ENCODE peak calls at places on chromosomes 13 and 19, in seven cellular contexts. R is tibial nerve, M is IMR-90, T is right atrium auricular region, L is fibroblast of mammary gland, U is BJ, V is cardiac fibroblast. G is an unnamed sample.

GRCh38 chr19:13839938-13840750 is 36.8 kb upstream of the NANOS3 start:
- DNase-seq in L (peak; percentile 50), V (peak; percentile 54), T (no peak), R (peak; percentile 37), U (no peak), M (peak; percentile 51), G (no peak)

GRCh38 chr13:26629260-26629659 is 71.8 kb downstream of the WASF3 start:
- DNase-seq in R (no peak), U (no peak), L (peak; percentile 24), V (no peak), M (no peak), T (no peak), G (no peak)

GRCh38 chr13:74280093-74280794 is 146.0 kb upstream of the KLF12 start:
- DNase-seq in V (no peak), M (no peak), U (no peak), R (no peak), T (no peak), L (no peak), G (no peak)

GRCh38 chr13:110047511-110047910 is 259.4 kb downstream of the COL4A1 start:
- DNase-seq in U (no peak), L (peak; percentile 94), R (no peak), T (peak; percentile 88), V (peak; percentile 98), M (peak; percentile 91), G (peak; percentile 86)

GRCh38 chr13:82305588-82305987 is 1576.7 kb downstream of the SLITRK1 start:
- DNase-seq in U (no peak), V (no peak), T (no peak), L (no peak), M (no peak), R (no peak), G (no peak)

GRCh38 chr19:46426035-46426505 is 2.7 kb downstream of the PNMA8C start:
- DNase-seq in M (no peak), U (no peak), V (no peak), L (peak; percentile 54), T (no peak), R (no peak), G (no peak)

GRCh38 chr19:10270616-10271394 is at the start of gene ICAM1:
- DNase-seq in V (peak; percentile 94), U (no peak), M (peak; percentile 66), R (peak; percentile 69), L (peak; percentile 35), T (peak; percentile 88), G (peak; percentile 75)

GRCh38 chr19:17579523-17580244 is 24.2 kb downstream of the COLGALT1 start:
- DNase-seq in M (peak; percentile 26), L (peak; percentile 72), R (peak; percentile 57), U (no peak), T (no peak), V (peak; percentile 70), G (peak; percentile 57)

GRCh38 chr13:37475966-37476365 is 122.6 kb downstream of the POSTN start:
- DNase-seq in M (peak; percentile 87), T (no peak), U (no peak), R (no peak), L (no peak), V (no peak), G (no peak)

GRCh38 chr13:64633948-64634347 is 2596.2 kb downstream of the PCDH9 start:
- DNase-seq in M (no peak), U (no peak), L (no peak), V (no peak), R (no peak), T (no peak), G (no peak)

GRCh38 chr19:1302534-1303239 is 17.0 kb downstream of the EFNA2 start:
- DNase-seq in M (no peak), U (no peak), T (no peak), R (no peak), V (no peak), L (no peak), G (no peak)

GRCh38 chr13:25463496-25463895 is 91.7 kb downstream of the ATP8A2 start:
- DNase-seq in U (no peak), T (no peak), R (no peak), L (no peak), V (no peak), M (peak; percentile 22), G (peak; percentile 10)

GRCh38 chr19:17405250-17406038 is at the start of gene BST2:
- DNase-seq in M (peak; percentile 37), T (no peak), V (peak; percentile 77), R (peak; percentile 48), U (no peak), L (no peak), G (peak; percentile 96)

GRCh38 chr19:45507864-45508680 is 793 bp downstream of the VASP start:
- DNase-seq in U (no peak), L (no peak), M (no peak), T (no peak), V (no peak), R (no peak), G (no peak)

GRCh38 chr19:10461047-10461949 is 41.0 kb downstream of the PDE4A start:
- DNase-seq in V (peak; percentile 96), T (peak; percentile 93), R (peak; percentile 96), U (peak; percentile 64), M (peak; percentile 91), L (peak; percentile 91), G (peak; percentile 88)

GRCh38 chr13:49869514-49869913 is 66.6 kb downstream of the SPRYD7 start:
- DNase-seq in M (peak; percentile 36), U (no peak), V (peak; percentile 57), L (peak; percentile 47), R (peak; percentile 11), T (no peak), G (peak; percentile 47)

GRCh38 chr13:24605923-24606372 is 74.3 kb upstream of the ATP12A start:
- DNase-seq in M (peak; percentile 11), L (peak; percentile 51), U (no peak), R (no peak), T (no peak), V (peak; percentile 45), G (peak; percentile 56)

GRCh38 chr13:45321230-45321629 is 19.8 kb downstream of the TPT1 start:
- DNase-seq in V (no peak), U (no peak), R (no peak), T (no peak), M (no peak), L (no peak), G (no peak)

GRCh38 chr13:24723206-24723605 is 40.8 kb upstream of the RNF17 start:
- DNase-seq in V (no peak), R (no peak), T (no peak), U (no peak), L (no peak), M (no peak), G (no peak)

GRCh38 chr19:8041553-8041952 is 11.0 kb upstream of the CCL25 start:
- DNase-seq in R (no peak), V (no peak), U (no peak), L (no peak), M (no peak), T (no peak), G (no peak)

GRCh38 chr19:56114711-56115110 is 6.4 kb downstream of the ZNF787 start:
- DNase-seq in U (no peak), L (no peak), M (no peak), R (no peak), V (no peak), T (no peak), G (no peak)

DNA sequence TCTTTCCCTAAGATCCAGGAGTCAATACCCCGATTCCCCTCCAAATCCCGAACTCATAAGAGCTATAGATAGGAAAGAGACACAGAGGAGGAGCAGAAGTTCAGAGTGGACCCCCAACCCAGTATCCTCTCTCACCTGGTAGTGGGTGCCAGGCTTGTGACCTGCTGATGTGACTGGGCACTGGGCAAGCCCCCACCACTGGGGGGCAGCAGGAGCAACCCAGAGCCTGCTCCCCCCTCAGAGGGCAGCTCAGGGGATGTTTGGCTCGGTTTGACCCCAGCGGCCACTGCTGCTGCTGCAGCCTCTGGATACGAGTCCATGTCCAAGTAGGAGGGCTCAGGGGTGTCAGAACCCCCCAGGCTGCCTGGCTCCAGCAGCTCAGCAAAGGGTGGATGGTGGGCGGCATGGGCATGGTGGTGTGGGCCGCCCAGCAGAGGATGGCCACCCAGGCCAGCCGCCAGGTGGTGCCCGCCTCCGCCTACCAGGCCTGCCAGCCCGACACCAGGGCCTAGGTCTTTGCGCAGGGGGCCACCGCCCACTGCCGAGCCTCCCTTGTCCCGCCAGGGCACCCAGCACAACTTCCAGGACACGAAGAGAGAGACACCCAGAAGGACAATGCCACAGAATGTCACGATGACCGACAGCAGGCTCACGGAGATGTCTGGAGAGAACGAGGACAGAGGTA is 7.4 kb downstream of the SYT3 start:
- DNase-seq in M (no peak), L (no peak), V (no peak), U (no peak), T (no peak), R (no peak), G (no peak)
- TF ChIP-seq CTCF in M (no peak), L (no peak), V (peak; percentile 2), U (no peak), T (no peak), R (no peak), G (no peak)

GRCh38 chr13:94708031-94708571 is 4.2 kb downstream of the SOX21 start:
- DNase-seq in R (no peak), M (no peak), U (no peak), V (no peak), L (no peak), T (no peak), G (no peak)
- H3K4me3 ChIP-seq in R (no peak overlapping the region), M (no peak overlapping the region), U (no peak overlapping the region), V (no peak overlapping the region), L (no peak overlapping the region), T (no peak overlapping the region), G (no peak overlapping the region)

DNA sequence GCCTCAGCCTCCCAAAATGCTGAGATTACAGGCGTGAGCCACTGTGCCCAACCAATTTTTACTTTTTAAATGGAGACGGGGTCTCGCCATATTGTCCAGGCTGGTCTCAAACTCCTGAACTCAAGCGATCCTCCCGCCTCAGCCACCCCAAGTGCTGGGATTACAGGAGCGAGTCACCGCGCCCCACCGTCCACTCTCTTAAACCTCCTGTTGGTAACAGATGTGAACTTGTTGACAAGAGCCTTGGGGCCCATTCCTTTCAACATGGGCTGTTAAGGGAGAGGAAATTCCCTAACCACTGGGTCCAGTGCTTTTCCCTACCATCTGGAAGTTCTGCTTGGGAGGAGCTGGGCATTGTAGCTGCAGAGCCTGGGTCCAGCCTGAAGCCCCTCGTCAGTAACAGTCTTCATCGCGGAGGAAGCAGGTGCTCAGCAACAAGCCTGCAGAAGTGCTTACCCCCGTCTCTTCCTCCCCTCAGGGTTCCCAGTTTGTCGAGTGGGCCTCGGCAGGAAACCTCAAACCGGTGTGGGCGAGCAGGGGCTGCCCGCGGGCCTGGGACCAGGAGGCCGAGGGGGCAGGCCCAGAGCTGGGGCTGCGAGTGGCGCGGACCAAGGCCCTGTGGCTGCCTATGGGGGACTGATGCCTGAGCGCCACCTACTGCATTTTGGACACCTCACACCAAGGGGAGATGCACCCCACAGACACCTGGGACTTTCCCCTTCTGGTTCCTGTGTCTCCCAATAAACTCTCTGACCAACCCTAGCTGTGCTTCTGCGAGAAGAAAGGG is 4.0 kb upstream of the FLT3LG start:
- DNase-seq in V (no peak), R (no peak), M (peak; percentile 32), L (no peak), U (no peak), T (no peak), G (peak; percentile 49)
- TF ChIP-seq CTCF in V (peak; percentile 12), R (no peak), M (no peak), L (no peak), U (no peak), T (no peak), G (peak; percentile 11)

DNA sequence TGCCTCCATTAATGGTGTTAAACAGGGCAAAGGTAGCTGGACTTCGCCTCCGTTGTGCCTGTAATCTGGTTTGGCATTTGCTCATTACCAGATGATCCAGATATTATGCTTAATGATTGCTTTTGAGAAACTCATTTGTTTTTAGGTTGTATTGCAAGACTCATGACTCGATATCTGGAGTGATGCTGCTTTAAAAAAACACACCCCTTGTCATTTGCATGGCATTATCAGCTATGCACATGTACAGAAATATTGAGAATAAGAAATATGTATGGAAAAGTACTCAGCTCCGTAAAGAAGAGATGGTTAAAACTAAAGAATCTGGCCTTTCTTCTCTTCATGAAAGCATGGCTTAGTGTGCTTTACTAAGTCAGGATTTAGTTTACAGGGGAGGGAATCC is 95.0 kb downstream of the ARHGEF7 start:
- DNase-seq in T (no peak), V (no peak), M (no peak), U (no peak), R (no peak), L (peak; percentile 25), G (peak; percentile 45)
- H3K4me3 ChIP-seq in T (peak overlapping the region; percentile 15), V (no peak overlapping the region), M (peak overlapping the region; percentile 53), U (no peak overlapping the region), R (peak overlapping the region; percentile 19), L (peak overlapping the region; percentile 40), G (peak overlapping the region; percentile 42)

G was measured in fibroblast of villous mesenchyme.